ENCODE peak calls at places on chromosomes 11 and 22, in four cellular contexts. One of them, this sample, is unnamed. For H3K36me3, the result is how much of the 10 kb centered on the place peaks cover.

GRCh38 chr11:73951797-73952196 is 971 bp downstream of the DNAJB13 start:
- DNase-seq in tibial nerve: no peak
- DNase-seq in stomach: no peak
- DNase-seq in uterus: no peak
- DNase-seq in this sample: no peak

GRCh38 chr11:94011478-94011877 is 9.7 kb upstream of the HEPHL1 start:
- DNase-seq in uterus: no peak
- DNase-seq in stomach: no peak
- DNase-seq in tibial nerve: no peak
- DNase-seq in this sample: no peak

GRCh38 chr11:119605137-119605675 is 123.8 kb downstream of the NECTIN1 start:
- DNase-seq in uterus: no peak
- DNase-seq in tibial nerve: no peak
- DNase-seq in stomach: no peak
- DNase-seq in this sample: no peak

GRCh38 chr11:116427903-116428637 is 344.7 kb downstream of the BUD13 start:
- DNase-seq in tibial nerve: peak
- DNase-seq in stomach: no peak
- DNase-seq in uterus: peak
- DNase-seq in this sample: no peak

GRCh38 chr11:64211181-64211872 is 4.8 kb downstream of the FERMT3 start:
- DNase-seq in stomach: no peak
- DNase-seq in uterus: peak
- DNase-seq in tibial nerve: no peak
- DNase-seq in this sample: no peak

GRCh38 chr11:40029406-40029805 is 1430.0 kb downstream of the LRRC4C start:
- DNase-seq in tibial nerve: no peak
- DNase-seq in stomach: peak
- DNase-seq in uterus: no peak
- DNase-seq in this sample: no peak

GRCh38 chr22:26852176-26852575 is 194.8 kb downstream of the MIAT start:
- DNase-seq in tibial nerve: peak
- DNase-seq in uterus: no peak
- DNase-seq in stomach: no peak
- DNase-seq in this sample: no peak

GRCh38 chr11:36657610-36658225 is 59.7 kb upstream of the RAG2 start:
- DNase-seq in tibial nerve: no peak
- DNase-seq in stomach: no peak
- DNase-seq in uterus: no peak
- DNase-seq in this sample: no peak

GRCh38 chr11:19199766-19200165 is 2.0 kb downstream of the CSRP3 start:
- DNase-seq in tibial nerve: no peak
- DNase-seq in stomach: no peak
- DNase-seq in uterus: no peak
- DNase-seq in this sample: no peak

GRCh38 chr11:58845342-58845741 is 838 bp upstream of the GLYATL2 start:
- DNase-seq in tibial nerve: no peak
- DNase-seq in stomach: no peak
- DNase-seq in uterus: no peak
- DNase-seq in this sample: no peak

GRCh38 chr11:9219572-9219971 is 45.6 kb downstream of the DENND5A start:
- DNase-seq in stomach: no peak
- DNase-seq in uterus: peak
- DNase-seq in tibial nerve: peak
- DNase-seq in this sample: no peak

GRCh38 chr11:119048644-119049043 is 8.4 kb downstream of the HYOU1 start:
- DNase-seq in stomach: no peak
- DNase-seq in tibial nerve: no peak
- DNase-seq in uterus: no peak
- DNase-seq in this sample: peak

GRCh38 chr11:120172054-120172881 is 34.4 kb upstream of the TRIM29 start:
- DNase-seq in uterus: peak
- DNase-seq in tibial nerve: peak
- DNase-seq in stomach: peak
- DNase-seq in this sample: no peak

GRCh38 chr11:69449320-69450063 is 32.0 kb upstream of the LINC01488 start:
- DNase-seq in tibial nerve: no peak
- DNase-seq in stomach: peak
- DNase-seq in uterus: peak
- DNase-seq in this sample: peak

GRCh38 chr11:132026746-132027145 is 656.3 kb downstream of the NTM start:
- DNase-seq in uterus: no peak
- DNase-seq in stomach: no peak
- DNase-seq in tibial nerve: no peak
- DNase-seq in this sample: no peak

GRCh38 chr11:118217575-118217974 is 7.2 kb downstream of the JAML start:
- DNase-seq in stomach: no peak
- DNase-seq in uterus: no peak
- DNase-seq in tibial nerve: no peak
- DNase-seq in this sample: no peak

GRCh38 chr11:68354181-68354872 is 41.9 kb downstream of the LRP5 start:
- DNase-seq in uterus: peak
- DNase-seq in stomach: peak
- DNase-seq in tibial nerve: peak
- DNase-seq in this sample: no peak

GRCh38 chr11:129854229-129854805 is 38.7 kb downstream of the TMEM45B start:
- DNase-seq in stomach: no peak
- DNase-seq in tibial nerve: no peak
- DNase-seq in uterus: no peak
- DNase-seq in this sample: no peak

GRCh38 chr11:44774131-44774530 is 47.4 kb downstream of the TSPAN18 start:
- DNase-seq in stomach: peak
- DNase-seq in tibial nerve: no peak
- DNase-seq in uterus: peak
- DNase-seq in this sample: peak

GRCh38 chr22:50199836-50200332 is 927 bp upstream of the SELENOO start:
- DNase-seq in stomach: peak
- DNase-seq in tibial nerve: no peak
- DNase-seq in uterus: peak
- DNase-seq in this sample: peak

GRCh38 chr11:104917259-104918112 is 19.2 kb upstream of the CASP12 start:
- DNase-seq in stomach: no peak
- DNase-seq in uterus: no peak
- DNase-seq in tibial nerve: no peak
- DNase-seq in this sample: no peak

GRCh38 chr11:108197351-108197750 is 25.1 kb downstream of the NPAT start:
- DNase-seq in stomach: no peak
- DNase-seq in tibial nerve: no peak
- DNase-seq in uterus: no peak
- DNase-seq in this sample: no peak

DNA sequence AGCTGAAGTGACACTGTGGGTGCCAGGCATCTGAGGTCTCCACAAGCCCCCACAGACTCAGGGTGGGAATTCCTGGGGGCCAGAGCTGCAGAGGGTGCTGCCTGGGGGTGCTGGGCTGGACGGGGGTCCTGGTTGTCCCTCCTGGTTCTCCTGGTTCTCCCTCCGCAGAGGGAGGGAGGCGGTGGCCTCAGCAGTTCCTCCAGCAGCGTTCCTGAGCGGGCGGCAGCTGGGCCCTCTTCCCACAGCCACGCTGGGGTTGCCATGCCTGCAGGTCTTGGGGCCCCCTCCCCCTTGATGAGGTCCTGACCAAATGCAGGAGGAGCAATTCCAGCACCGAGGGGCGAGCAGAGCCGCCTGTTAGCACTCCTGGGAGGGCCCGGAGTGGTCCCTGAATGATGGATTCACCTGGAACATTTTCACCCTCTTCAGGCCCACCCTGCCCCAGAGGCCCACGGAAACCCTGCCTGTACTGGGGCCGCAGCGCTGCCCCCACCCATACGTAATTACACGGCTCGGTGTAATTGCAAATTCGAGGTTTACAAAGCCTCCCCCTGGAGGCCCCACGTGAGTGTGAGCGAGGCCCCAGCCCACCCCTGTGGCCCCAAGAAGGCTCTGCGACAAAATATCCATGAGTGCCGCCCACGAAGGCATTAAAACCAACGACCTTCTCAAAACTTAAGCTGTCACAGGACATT is 635 bp downstream of the C11orf21 start:
- DNase-seq in uterus: no peak
- DNase-seq in stomach: peak
- DNase-seq in tibial nerve: peak
- DNase-seq in this sample: peak
- TF ChIP-seq POLR2A in uterus: no peak
- TF ChIP-seq POLR2A in stomach: no peak
- TF ChIP-seq POLR2A in tibial nerve: no peak
- TF ChIP-seq POLR2A in this sample: no peak

GRCh38 chr22:35071784-35072183 is 5.8 kb downstream of the ISX start:
- DNase-seq in uterus: no peak
- DNase-seq in tibial nerve: no peak
- DNase-seq in stomach: no peak
- DNase-seq in this sample: no peak

GRCh38 chr22:35072939-35073338 is 7.0 kb downstream of the ISX start:
- DNase-seq in uterus: no peak
- DNase-seq in tibial nerve: no peak
- DNase-seq in stomach: no peak
- DNase-seq in this sample: no peak

GRCh38 chr22:35070451-35071093 is 4.6 kb downstream of the ISX start:
- DNase-seq in uterus: no peak
- DNase-seq in stomach: no peak
- DNase-seq in tibial nerve: no peak
- DNase-seq in this sample: no peak

GRCh38 chr22:35076648-35077047 is 10.7 kb downstream of the ISX start:
- DNase-seq in tibial nerve: no peak
- DNase-seq in uterus: no peak
- DNase-seq in stomach: no peak
- DNase-seq in this sample: no peak

GRCh38 chr22:35074583-35074982 is 8.6 kb downstream of the ISX start:
- DNase-seq in uterus: no peak
- DNase-seq in tibial nerve: no peak
- DNase-seq in stomach: no peak
- DNase-seq in this sample: no peak
- TF ChIP-seq CTCF in uterus: no peak
- TF ChIP-seq CTCF in tibial nerve: no peak
- TF ChIP-seq CTCF in stomach: no peak
- TF ChIP-seq CTCF in this sample: no peak

GRCh38 chr11:65430406-65431217 is 8.0 kb downstream of the NEAT1 start:
- DNase-seq in uterus: peak
- DNase-seq in stomach: peak
- DNase-seq in tibial nerve: no peak
- DNase-seq in this sample: no peak
- H3K36me3 ChIP-seq in uterus: under half
- H3K36me3 ChIP-seq in stomach: under half
- H3K36me3 ChIP-seq in tibial nerve: under half
- H3K36me3 ChIP-seq in this sample: half or more

GRCh38 chr11:123060265-123061000 is 1.5 kb downstream of the HSPA8 start:
- DNase-seq in uterus: no peak
- DNase-seq in stomach: no peak
- DNase-seq in tibial nerve: no peak
- DNase-seq in this sample: no peak

GRCh38 chr11:123062892-123063395 is 1.0 kb upstream of the HSPA8 start:
- DNase-seq in stomach: no peak
- DNase-seq in tibial nerve: no peak
- DNase-seq in uterus: no peak
- DNase-seq in this sample: no peak

GRCh38 chr11:123063396-123064267 is 1.7 kb upstream of the HSPA8 start:
- DNase-seq in uterus: peak
- DNase-seq in tibial nerve: peak
- DNase-seq in stomach: peak
- DNase-seq in this sample: no peak

GRCh38 chr11:123062158-123062891 is 389 bp upstream of the HSPA8 start:
- DNase-seq in uterus: peak
- DNase-seq in tibial nerve: peak
- DNase-seq in stomach: peak
- DNase-seq in this sample: peak

DNA sequence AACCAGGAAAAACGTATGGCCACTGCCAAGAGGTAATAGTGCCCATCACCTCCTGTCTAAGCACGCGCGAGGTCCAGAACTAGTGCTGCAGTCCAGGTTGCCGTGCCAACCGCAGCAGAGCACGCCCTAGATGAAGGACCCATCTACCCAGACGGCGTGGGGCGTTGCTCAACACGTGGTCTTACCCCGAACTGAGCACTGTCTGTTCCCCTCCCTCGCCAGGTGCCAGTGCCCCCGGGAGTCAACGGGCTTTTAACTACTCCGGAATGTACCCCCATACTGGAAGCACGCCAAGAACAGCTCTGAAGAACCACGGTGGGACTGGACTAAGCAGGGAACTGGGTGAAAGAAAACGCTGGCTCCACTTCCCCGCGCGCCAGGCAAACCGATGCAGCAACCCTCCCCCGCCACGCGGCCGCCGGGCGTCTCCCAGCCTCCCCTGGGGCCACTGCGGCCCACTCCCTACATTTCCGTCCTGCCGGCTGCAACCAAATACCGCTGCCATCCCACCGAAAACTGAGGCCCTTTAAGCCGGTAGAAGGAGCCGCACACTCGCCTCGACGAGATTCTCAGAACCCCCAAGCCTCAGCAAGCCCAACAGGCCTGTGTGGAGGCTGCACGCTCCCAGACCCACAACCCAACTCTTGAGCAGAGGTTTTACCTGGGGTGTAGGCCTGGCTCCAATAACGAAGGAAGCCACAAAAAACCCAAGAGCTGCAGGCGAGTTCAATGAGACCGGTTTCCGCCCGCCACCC is at the start of gene HSPA8:
- DNase-seq in tibial nerve: peak
- DNase-seq in uterus: peak
- DNase-seq in stomach: peak
- DNase-seq in this sample: peak
- TF ChIP-seq POLR2A in tibial nerve: peak
- TF ChIP-seq POLR2A in uterus: peak
- TF ChIP-seq POLR2A in stomach: peak
- TF ChIP-seq POLR2A in this sample: peak

GRCh38 chr22:30557243-30557642 is 10.7 kb upstream of the SEC14L6 start:
- DNase-seq in uterus: no peak
- DNase-seq in stomach: no peak
- DNase-seq in tibial nerve: no peak
- DNase-seq in this sample: no peak
- TF ChIP-seq CTCF in uterus: no peak
- TF ChIP-seq CTCF in stomach: no peak
- TF ChIP-seq CTCF in tibial nerve: no peak
- TF ChIP-seq CTCF in this sample: no peak